ENCODE peak calls at places on chromosomes 5 and 9, in six cellular contexts. N is AG04450, E is A549, O is NCI-H510A, R is HT1080, J is T-helper 17 cell. X is an unnamed sample.

GRCh38 chr5:33526755-33527154 is 86.0 kb downstream of the TARS1 start:
- DNase-seq in J (no peak), O (no peak), N (no peak), R (no peak), E (no peak), X (no peak)

GRCh38 chr9:113428062-113428600 is 17.6 kb downstream of the C9orf43 start:
- DNase-seq in N (no peak), O (no peak), J (no peak), R (no peak), E (no peak), X (no peak)

GRCh38 chr5:141560141-141560540 is 58.7 kb downstream of the DIAPH1 start:
- DNase-seq in R (no peak), N (no peak), E (no peak), O (no peak), J (no peak), X (peak; percentile 42)

GRCh38 chr5:146940295-146940694 is 61.7 kb upstream of the PPP2R2B start:
- DNase-seq in N (no peak), E (no peak), J (no peak), O (no peak), R (no peak), X (no peak)

GRCh38 chr5:135149956-135150723 is 116.1 kb upstream of the PITX1 start:
- DNase-seq in J (no peak), R (no peak), O (no peak), E (no peak), N (no peak), X (no peak)

GRCh38 chr9:127817881-127818434 is 15.3 kb downstream of the FPGS start:
- DNase-seq in J (no peak), E (no peak), O (no peak), N (no peak), R (no peak), X (no peak)

GRCh38 chr5:171863928-171864327 is 78.3 kb downstream of the SMIM23 start:
- DNase-seq in E (no peak), O (no peak), J (no peak), R (no peak), N (peak; percentile 52), X (no peak)

GRCh38 chr5:172168311-172168710 is 19.7 kb downstream of the STK10 start:
- DNase-seq in O (no peak), E (no peak), N (no peak), R (no peak), J (no peak), X (no peak)

GRCh38 chr9:34428325-34428958 is 29.9 kb downstream of the FAM219A start:
- DNase-seq in R (no peak), N (no peak), J (no peak), E (no peak), O (no peak), X (peak; percentile 69)

GRCh38 chr9:105425817-105426433 is 21.9 kb upstream of the FSD1L start:
- DNase-seq in R (peak; percentile 28), E (peak; percentile 21), N (no peak), J (no peak), O (peak; percentile 16), X (no peak)

GRCh38 chr9:33921967-33922895 is 105.3 kb downstream of the UBE2R2 start:
- DNase-seq in R (no peak), E (peak; percentile 47), N (no peak), J (no peak), O (no peak), X (no peak)

GRCh38 chr9:131436386-131436785 is 42.5 kb downstream of the PRRC2B start:
- DNase-seq in R (no peak), O (no peak), J (no peak), N (no peak), E (no peak), X (no peak)

GRCh38 chr5:4873656-4874055 is 266.5 kb upstream of the ADAMTS16 start:
- DNase-seq in R (no peak), J (no peak), O (no peak), N (no peak), E (no peak), X (no peak)

GRCh38 chr9:121945281-121945680 is 147.8 kb downstream of the TTLL11 start:
- DNase-seq in J (no peak), E (no peak), O (no peak), R (peak; percentile 26), N (no peak), X (no peak)

GRCh38 chr5:158797498-158797845 is 302.2 kb downstream of the EBF1 start:
- DNase-seq in J (no peak), R (no peak), N (no peak), E (no peak), O (no peak), X (no peak)

GRCh38 chr5:139742173-139742903 is 53.3 kb upstream of the PSD2 start:
- DNase-seq in O (no peak), R (no peak), N (no peak), E (no peak), J (no peak), X (no peak)

GRCh38 chr9:137028281-137029057 is 432 bp upstream of the ABCA2 start:
- DNase-seq in J (peak; percentile 84), N (no peak), R (peak; percentile 37), O (peak; percentile 65), E (peak; percentile 64), X (peak; percentile 16)

GRCh38 chr5:9351535-9351934 is 194.3 kb downstream of the SEMA5A start:
- DNase-seq in O (no peak), E (no peak), N (no peak), J (no peak), R (no peak), X (no peak)

GRCh38 chr9:107542814-107543213 is 53.2 kb upstream of the KLF4 start:
- DNase-seq in J (no peak), R (no peak), O (no peak), E (no peak), N (no peak), X (no peak)

GRCh38 chr5:140605879-140606278 is 27.1 kb downstream of the CD14 start:
- DNase-seq in R (no peak), O (no peak), N (no peak), J (no peak), E (no peak), X (no peak)

GRCh38 chr5:138824924-138825863 is 49.9 kb downstream of the LRRTM2 start:
- DNase-seq in E (peak; percentile 11), O (no peak), R (peak; percentile 14), J (no peak), N (no peak), X (no peak)

GRCh38 chr5:138148811-138149210 is 9.6 kb upstream of the NME5 start:
- DNase-seq in O (no peak), R (peak; percentile 91), J (no peak), E (peak; percentile 67), N (no peak), X (no peak)

GRCh38 chr9:29966247-29966646 is 2393.0 kb upstream of the C9orf72 start:
- DNase-seq in J (no peak), O (no peak), R (peak; percentile 73), E (peak; percentile 2), N (no peak), X (no peak)

GRCh38 chr5:121199238-121199999 is 652.3 kb upstream of the FTMT start:
- DNase-seq in E (peak; percentile 6), R (no peak), J (no peak), N (peak; percentile 66), O (no peak), X (no peak)